ENCODE peak calls at places on chromosomes 11 and 22, in five cellular contexts. D is GM23338; Z is CD8-positive, alpha-beta T cell; V is prostate gland; C is fibroblast of pulmonary artery. F is an unnamed sample.
A peak's percentile ranks its signal among the peaks of the same experiment; 100 is the strongest.

GRCh38 chr22:20029550-20030225 is 8.8 kb downstream of the TANGO2 start:
- DNase-seq in C (no peak), V (no peak), Z (no peak), D (no peak), F (no peak)

GRCh38 chr11:134359646-134360045 is 27.9 kb downstream of the GLB1L2 start:
- DNase-seq in C (no peak), V (no peak), D (no peak), Z (no peak), F (no peak)

GRCh38 chr11:114131366-114131963 is 72.0 kb downstream of the ZBTB16 start:
- DNase-seq in D (no peak), Z (no peak), V (no peak), C (no peak), F (no peak)

GRCh38 chr22:30178180-30179126 is 68.1 kb downstream of the LIF start:
- DNase-seq in V (no peak), D (no peak), C (no peak), Z (no peak), F (no peak)

GRCh38 chr11:121067453-121067852 is 33.6 kb upstream of the TECTA start:
- DNase-seq in Z (no peak), C (no peak), V (no peak), D (no peak), F (peak; percentile 2)

GRCh38 chr22:37571258-37571991 is 8.5 kb downstream of the LGALS2 start:
- DNase-seq in D (peak; percentile 36), V (no peak), C (no peak), Z (no peak), F (peak; percentile 63)

GRCh38 chr11:111730031-111730430 is 36.2 kb downstream of the PPP2R1B start:
- DNase-seq in V (no peak), C (no peak), D (no peak), Z (no peak), F (no peak)

GRCh38 chr11:66815646-66816045 is 27.6 kb upstream of the RCE1 start:
- DNase-seq in C (no peak), D (no peak), V (no peak), Z (no peak), F (peak; percentile 65)

GRCh38 chr11:73399159-73400090 is 23.2 kb downstream of the RELT start:
- DNase-seq in Z (no peak), V (no peak), C (no peak), D (no peak), F (no peak)

DNA sequence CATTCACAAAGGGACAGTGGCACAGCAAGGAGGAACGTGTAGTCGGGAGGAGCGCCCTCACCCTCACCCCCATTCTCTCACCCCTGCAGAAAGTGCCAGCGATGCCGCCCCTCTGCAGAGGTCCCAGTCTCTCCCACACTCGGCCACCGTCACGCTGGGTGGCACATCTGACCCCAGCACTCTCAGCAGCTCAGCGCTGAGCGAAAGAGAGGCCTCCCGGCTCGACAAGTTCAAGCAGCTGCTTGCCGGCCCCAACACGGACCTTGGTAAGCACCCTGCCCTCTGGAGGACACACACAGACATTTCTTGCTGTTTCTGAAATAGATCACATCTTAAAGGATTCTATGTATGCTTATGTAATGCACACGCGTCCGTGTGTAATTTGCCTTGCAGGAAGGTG is 34.9 kb downstream of the TBC1D22A start:
- DNase-seq in D (peak; percentile 67), C (peak; percentile 51), Z (no peak), V (no peak), F (peak; percentile 66)
- TF ChIP-seq CTCF in D (peak; percentile 46), C (peak; percentile 34), Z (no peak), V (peak; percentile 22), F (peak; percentile 63)

DNA sequence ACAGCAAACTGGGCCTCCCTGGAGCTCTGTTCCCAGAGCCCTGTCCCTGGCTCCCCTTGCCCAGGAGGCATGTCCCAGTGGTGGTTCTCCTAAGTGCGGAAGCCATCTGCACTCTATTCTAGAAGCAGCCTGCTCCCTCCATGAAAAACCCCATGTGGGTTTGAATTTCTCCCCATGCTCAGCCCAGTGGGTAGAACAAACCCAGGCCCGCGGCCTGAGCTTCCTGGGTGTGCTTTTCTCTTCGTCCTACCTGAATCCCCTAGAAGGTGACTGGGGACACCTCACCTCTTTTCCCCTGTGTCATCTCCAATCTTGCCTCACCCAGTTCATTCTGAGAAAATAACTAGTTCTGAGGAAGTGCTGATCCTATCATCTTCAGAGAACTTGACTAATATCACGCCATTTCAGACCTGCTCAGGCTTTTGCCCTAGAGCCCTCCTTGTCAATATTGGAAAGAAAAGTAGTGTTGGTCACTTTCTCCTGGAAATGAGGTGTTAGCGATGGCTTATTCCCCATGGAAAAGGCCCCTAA is 15.9 kb downstream of the IL10RA start:
- DNase-seq in Z (no peak), V (no peak), D (no peak), C (no peak), F (no peak)
- H3K4me3 ChIP-seq in Z (no peak overlapping the region), V (no peak overlapping the region), D (no peak overlapping the region), C (no peak overlapping the region), F (no peak overlapping the region)

DNA sequence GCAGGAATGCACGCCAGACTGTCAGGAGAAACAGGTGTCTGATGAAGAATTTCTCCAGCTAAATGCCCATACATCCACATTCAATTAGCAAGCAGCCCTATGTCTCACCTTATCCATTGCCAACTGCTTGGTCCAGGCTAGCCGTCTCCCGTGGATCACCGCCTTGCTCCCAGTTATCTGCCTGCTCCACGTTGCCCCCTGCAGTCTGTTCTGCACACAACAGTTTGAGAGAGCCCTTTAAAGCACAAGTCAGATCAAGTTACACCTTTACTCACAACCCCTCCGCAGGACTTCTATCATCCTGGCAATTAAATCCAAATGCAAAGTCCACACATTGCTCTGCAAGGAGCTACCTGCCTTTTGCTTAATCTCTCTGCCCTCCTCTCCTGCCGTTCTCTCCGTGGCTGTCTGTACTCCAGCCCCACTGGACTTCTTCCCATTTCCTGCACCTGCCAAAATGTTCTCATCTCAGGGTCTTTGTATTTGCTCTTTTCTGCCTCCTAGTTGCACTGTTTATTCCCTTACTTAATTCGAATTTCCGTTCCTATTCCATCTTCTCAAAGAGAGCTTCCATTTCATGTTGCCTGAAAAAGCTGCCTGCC is 185.3 kb upstream of the LARGE1 start:
- DNase-seq in V (peak; percentile 51), Z (no peak), C (no peak), D (peak; percentile 88), F (peak; percentile 2)
- TF ChIP-seq CTCF in V (peak; percentile 62), Z (no peak), C (no peak), D (peak; percentile 76), F (peak; percentile 5)

GRCh38 chr22:33565580-33565995 is 354.7 kb downstream of the LARGE1 start:
- DNase-seq in C (no peak), Z (no peak), V (no peak), D (no peak), F (no peak)

GRCh38 chr22:33569547-33569946 is 350.7 kb downstream of the LARGE1 start:
- DNase-seq in D (peak; percentile 35), V (no peak), Z (no peak), C (no peak), F (no peak)

GRCh38 chr22:33568934-33569496 is 351.3 kb downstream of the LARGE1 start:
- DNase-seq in Z (no peak), C (no peak), V (no peak), D (peak; percentile 24), F (no peak)

GRCh38 chr22:33573479-33573878 is 346.8 kb downstream of the LARGE1 start:
- DNase-seq in V (no peak), D (no peak), C (no peak), Z (no peak), F (no peak)

GRCh38 chr22:33570110-33570509 is 350.2 kb downstream of the LARGE1 start:
- DNase-seq in Z (no peak), V (no peak), D (peak; percentile 17), C (no peak), F (no peak)
- H3K4me3 ChIP-seq in Z (no peak overlapping the region), V (no peak overlapping the region), D (no peak overlapping the region), C (no peak overlapping the region), F (no peak overlapping the region)

F was measured in bronchial epithelial cell.